ENCODE peak calls at places on chromosomes 1 and 21, in seven cellular contexts. One of them, this sample, is unnamed.

GRCh38 chr1:98210064-98210463 is 289.2 kb upstream of the DPYD start:
- DNase-seq in effector memory CD8-positive, alpha-beta T cell: no peak
- DNase-seq in naive thymus-derived CD4-positive, alpha-beta T cell: no peak
- DNase-seq in lung: no peak
- DNase-seq in GM12864: no peak
- DNase-seq in HTR-8/SVneo: peak
- DNase-seq in Calu3: peak
- DNase-seq in this sample: no peak

GRCh38 chr1:78370356-78370755 is 120.4 kb upstream of the PTGFR start:
- DNase-seq in effector memory CD8-positive, alpha-beta T cell: no peak
- DNase-seq in naive thymus-derived CD4-positive, alpha-beta T cell: no peak
- DNase-seq in lung: no peak
- DNase-seq in GM12864: no peak
- DNase-seq in HTR-8/SVneo: no peak
- DNase-seq in Calu3: no peak
- DNase-seq in this sample: no peak

GRCh38 chr1:33365560-33365997 is 44.7 kb upstream of the A3GALT2 start:
- DNase-seq in effector memory CD8-positive, alpha-beta T cell: no peak
- DNase-seq in naive thymus-derived CD4-positive, alpha-beta T cell: no peak
- DNase-seq in lung: no peak
- DNase-seq in GM12864: no peak
- DNase-seq in HTR-8/SVneo: no peak
- DNase-seq in Calu3: no peak
- DNase-seq in this sample: no peak

GRCh38 chr1:233975486-233975885 is 71.0 kb downstream of the SLC35F3 start:
- DNase-seq in effector memory CD8-positive, alpha-beta T cell: no peak
- DNase-seq in naive thymus-derived CD4-positive, alpha-beta T cell: no peak
- DNase-seq in lung: no peak
- DNase-seq in GM12864: no peak
- DNase-seq in HTR-8/SVneo: no peak
- DNase-seq in Calu3: no peak
- DNase-seq in this sample: no peak

GRCh38 chr1:25858494-25858893 is 763 bp downstream of the AUNIP start:
- DNase-seq in effector memory CD8-positive, alpha-beta T cell: no peak
- DNase-seq in naive thymus-derived CD4-positive, alpha-beta T cell: no peak
- DNase-seq in lung: no peak
- DNase-seq in GM12864: no peak
- DNase-seq in HTR-8/SVneo: no peak
- DNase-seq in Calu3: no peak
- DNase-seq in this sample: no peak

GRCh38 chr1:242147096-242147976 is 148.4 kb upstream of the MAP1LC3C start:
- DNase-seq in effector memory CD8-positive, alpha-beta T cell: no peak
- DNase-seq in naive thymus-derived CD4-positive, alpha-beta T cell: no peak
- DNase-seq in lung: no peak
- DNase-seq in GM12864: no peak
- DNase-seq in HTR-8/SVneo: no peak
- DNase-seq in Calu3: peak
- DNase-seq in this sample: no peak

GRCh38 chr1:236997882-236998281 is 6.4 kb downstream of the MT1HL1 start:
- DNase-seq in effector memory CD8-positive, alpha-beta T cell: no peak
- DNase-seq in naive thymus-derived CD4-positive, alpha-beta T cell: no peak
- DNase-seq in lung: peak
- DNase-seq in GM12864: no peak
- DNase-seq in HTR-8/SVneo: no peak
- DNase-seq in Calu3: no peak
- DNase-seq in this sample: no peak

GRCh38 chr1:978069-978834 is 3.6 kb downstream of the PERM1 start:
- DNase-seq in effector memory CD8-positive, alpha-beta T cell: no peak
- DNase-seq in naive thymus-derived CD4-positive, alpha-beta T cell: no peak
- DNase-seq in lung: no peak
- DNase-seq in GM12864: no peak
- DNase-seq in HTR-8/SVneo: no peak
- DNase-seq in Calu3: no peak
- DNase-seq in this sample: no peak

GRCh38 chr1:14424325-14425000 is 174.0 kb upstream of the KAZN start:
- DNase-seq in effector memory CD8-positive, alpha-beta T cell: no peak
- DNase-seq in naive thymus-derived CD4-positive, alpha-beta T cell: no peak
- DNase-seq in lung: no peak
- DNase-seq in GM12864: no peak
- DNase-seq in HTR-8/SVneo: no peak
- DNase-seq in Calu3: no peak
- DNase-seq in this sample: no peak

GRCh38 chr21:20999567-21000169 is 1.5 kb downstream of the NCAM2 start:
- DNase-seq in effector memory CD8-positive, alpha-beta T cell: no peak
- DNase-seq in naive thymus-derived CD4-positive, alpha-beta T cell: no peak
- DNase-seq in lung: no peak
- DNase-seq in GM12864: no peak
- DNase-seq in HTR-8/SVneo: peak
- DNase-seq in Calu3: no peak
- DNase-seq in this sample: peak

GRCh38 chr1:226402615-226403521 is 5.0 kb downstream of the PARP1 start:
- DNase-seq in effector memory CD8-positive, alpha-beta T cell: no peak
- DNase-seq in naive thymus-derived CD4-positive, alpha-beta T cell: no peak
- DNase-seq in lung: no peak
- DNase-seq in GM12864: no peak
- DNase-seq in HTR-8/SVneo: no peak
- DNase-seq in Calu3: no peak
- DNase-seq in this sample: no peak

GRCh38 chr1:844472-845026 is 79.2 kb upstream of the SAMD11 start:
- DNase-seq in effector memory CD8-positive, alpha-beta T cell: no peak
- DNase-seq in naive thymus-derived CD4-positive, alpha-beta T cell: peak
- DNase-seq in lung: no peak
- DNase-seq in GM12864: no peak
- DNase-seq in HTR-8/SVneo: no peak
- DNase-seq in Calu3: no peak
- DNase-seq in this sample: no peak

GRCh38 chr1:212587304-212588136 is 21.0 kb upstream of the ATF3 start:
- DNase-seq in effector memory CD8-positive, alpha-beta T cell: no peak
- DNase-seq in naive thymus-derived CD4-positive, alpha-beta T cell: no peak
- DNase-seq in lung: no peak
- DNase-seq in GM12864: no peak
- DNase-seq in HTR-8/SVneo: no peak
- DNase-seq in Calu3: no peak
- DNase-seq in this sample: no peak

GRCh38 chr1:233868461-233868860 is 36.0 kb upstream of the SLC35F3 start:
- DNase-seq in effector memory CD8-positive, alpha-beta T cell: no peak
- DNase-seq in naive thymus-derived CD4-positive, alpha-beta T cell: no peak
- DNase-seq in lung: no peak
- DNase-seq in GM12864: no peak
- DNase-seq in HTR-8/SVneo: no peak
- DNase-seq in Calu3: no peak
- DNase-seq in this sample: no peak

GRCh38 chr1:39507230-39507928 is 15.9 kb downstream of the BMP8A start:
- DNase-seq in effector memory CD8-positive, alpha-beta T cell: no peak
- DNase-seq in naive thymus-derived CD4-positive, alpha-beta T cell: no peak
- DNase-seq in lung: no peak
- DNase-seq in GM12864: no peak
- DNase-seq in HTR-8/SVneo: no peak
- DNase-seq in Calu3: no peak
- DNase-seq in this sample: no peak

GRCh38 chr1:235093685-235094592 is 34.7 kb downstream of the TOMM20 start:
- DNase-seq in effector memory CD8-positive, alpha-beta T cell: peak
- DNase-seq in naive thymus-derived CD4-positive, alpha-beta T cell: peak
- DNase-seq in lung: peak
- DNase-seq in GM12864: no peak
- DNase-seq in HTR-8/SVneo: peak
- DNase-seq in Calu3: peak
- DNase-seq in this sample: peak

GRCh38 chr1:36922593-36923251 is 111.6 kb downstream of the GRIK3 start:
- DNase-seq in effector memory CD8-positive, alpha-beta T cell: no peak
- DNase-seq in naive thymus-derived CD4-positive, alpha-beta T cell: no peak
- DNase-seq in lung: no peak
- DNase-seq in GM12864: no peak
- DNase-seq in HTR-8/SVneo: no peak
- DNase-seq in Calu3: no peak
- DNase-seq in this sample: no peak